ENCODE peak calls at places on chromosome 20, in five cellular contexts. One of them, this sample, is unnamed.

GRCh38 chr20:62162765-62163484 is 19.4 kb downstream of the SS18L1 start:
- DNase-seq in adrenal gland: no peak
- DNase-seq in right lobe of liver: no peak
- DNase-seq in transverse colon: no peak
- DNase-seq in A549: no peak
- DNase-seq in this sample: no peak

GRCh38 chr20:24163501-24163900 is 174.9 kb upstream of the GGTLC1 start:
- DNase-seq in adrenal gland: no peak
- DNase-seq in right lobe of liver: no peak
- DNase-seq in transverse colon: no peak
- DNase-seq in A549: no peak
- DNase-seq in this sample: no peak

GRCh38 chr20:63002511-63002910 is 4.3 kb downstream of the BHLHE23 start:
- DNase-seq in adrenal gland: no peak
- DNase-seq in right lobe of liver: no peak
- DNase-seq in transverse colon: no peak
- DNase-seq in A549: no peak
- DNase-seq in this sample: no peak

GRCh38 chr20:51811040-51811351 is 8.7 kb upstream of the SALL4 start:
- DNase-seq in adrenal gland: no peak
- DNase-seq in right lobe of liver: no peak
- DNase-seq in transverse colon: no peak
- DNase-seq in A549: no peak
- DNase-seq in this sample: no peak

GRCh38 chr20:57327820-57328219 is 1.8 kb upstream of the SPO11 start:
- DNase-seq in adrenal gland: no peak
- DNase-seq in right lobe of liver: no peak
- DNase-seq in transverse colon: no peak
- DNase-seq in A549: no peak
- DNase-seq in this sample: no peak

GRCh38 chr20:46438156-46438750 is 31.8 kb upstream of the ELMO2 start:
- DNase-seq in adrenal gland: peak
- DNase-seq in right lobe of liver: no peak
- DNase-seq in transverse colon: no peak
- DNase-seq in A549: peak
- DNase-seq in this sample: no peak

GRCh38 chr20:32521780-32522524 is 63.2 kb downstream of the NOL4L start:
- DNase-seq in adrenal gland: peak
- DNase-seq in right lobe of liver: peak
- DNase-seq in transverse colon: peak
- DNase-seq in A549: peak
- DNase-seq in this sample: peak

GRCh38 chr20:55746723-55747122 is 258.6 kb downstream of the CBLN4 start:
- DNase-seq in adrenal gland: no peak
- DNase-seq in right lobe of liver: no peak
- DNase-seq in transverse colon: no peak
- DNase-seq in A549: no peak
- DNase-seq in this sample: no peak

GRCh38 chr20:5354871-5355270 is 38.1 kb upstream of the PROKR2 start:
- DNase-seq in adrenal gland: no peak
- DNase-seq in right lobe of liver: no peak
- DNase-seq in transverse colon: no peak
- DNase-seq in A549: peak
- DNase-seq in this sample: no peak

GRCh38 chr20:37081717-37082289 is 14.0 kb downstream of the RBL1 start:
- DNase-seq in adrenal gland: no peak
- DNase-seq in right lobe of liver: no peak
- DNase-seq in transverse colon: peak
- DNase-seq in A549: no peak
- DNase-seq in this sample: no peak

GRCh38 chr20:41133709-41134361 is 3.5 kb upstream of the PLCG1 start:
- DNase-seq in adrenal gland: no peak
- DNase-seq in right lobe of liver: peak
- DNase-seq in transverse colon: peak
- DNase-seq in A549: no peak
- DNase-seq in this sample: no peak

GRCh38 chr20:62143118-62143975 is at the start of the genes PSMA7 and SS18L1:
- DNase-seq in adrenal gland: peak
- DNase-seq in right lobe of liver: peak
- DNase-seq in transverse colon: peak
- DNase-seq in A549: peak
- DNase-seq in this sample: peak

GRCh38 chr20:701401-702129 is 26.0 kb upstream of the SCRT2 start:
- DNase-seq in adrenal gland: no peak
- DNase-seq in right lobe of liver: peak
- DNase-seq in transverse colon: no peak
- DNase-seq in A549: no peak
- DNase-seq in this sample: no peak

GRCh38 chr20:46348231-46348803 is 40.0 kb upstream of the CDH22 start:
- DNase-seq in adrenal gland: no peak
- DNase-seq in right lobe of liver: no peak
- DNase-seq in transverse colon: no peak
- DNase-seq in A549: peak
- DNase-seq in this sample: no peak

GRCh38 chr20:24164360-24164759 is 175.8 kb upstream of the GGTLC1 start:
- DNase-seq in adrenal gland: no peak
- DNase-seq in right lobe of liver: no peak
- DNase-seq in transverse colon: no peak
- DNase-seq in A549: peak
- DNase-seq in this sample: peak

GRCh38 chr20:34701405-34702085 is 2.6 kb upstream of the TP53INP2 start:
- DNase-seq in adrenal gland: no peak
- DNase-seq in right lobe of liver: no peak
- DNase-seq in transverse colon: no peak
- DNase-seq in A549: peak
- DNase-seq in this sample: no peak

GRCh38 chr20:2865630-2866029 is 7.7 kb upstream of the PTPRA start:
- DNase-seq in adrenal gland: no peak
- DNase-seq in right lobe of liver: no peak
- DNase-seq in transverse colon: no peak
- DNase-seq in A549: no peak
- DNase-seq in this sample: peak

GRCh38 chr20:62010551-62011402 is 54.9 kb downstream of the TAF4 start:
- DNase-seq in adrenal gland: peak
- DNase-seq in right lobe of liver: no peak
- DNase-seq in transverse colon: peak
- DNase-seq in A549: peak
- DNase-seq in this sample: peak

GRCh38 chr20:33883164-33883563 is 72.0 kb downstream of the CHMP4B start:
- DNase-seq in adrenal gland: no peak
- DNase-seq in right lobe of liver: no peak
- DNase-seq in transverse colon: peak
- DNase-seq in A549: no peak
- DNase-seq in this sample: no peak

GRCh38 chr20:55567826-55568225 is 437.5 kb downstream of the CBLN4 start:
- DNase-seq in adrenal gland: no peak
- DNase-seq in right lobe of liver: no peak
- DNase-seq in transverse colon: no peak
- DNase-seq in A549: no peak
- DNase-seq in this sample: no peak

GRCh38 chr20:51854912-51855311 is 52.6 kb upstream of the SALL4 start:
- DNase-seq in adrenal gland: no peak
- DNase-seq in right lobe of liver: no peak
- DNase-seq in transverse colon: no peak
- DNase-seq in A549: no peak
- DNase-seq in this sample: no peak

GRCh38 chr20:41172296-41173140 is 35.2 kb downstream of the PLCG1 start:
- DNase-seq in adrenal gland: peak
- DNase-seq in right lobe of liver: no peak
- DNase-seq in transverse colon: peak
- DNase-seq in A549: no peak
- DNase-seq in this sample: no peak

GRCh38 chr20:49166534-49167449 is 21.3 kb downstream of the STAU1 start:
- DNase-seq in adrenal gland: no peak
- DNase-seq in right lobe of liver: no peak
- DNase-seq in transverse colon: no peak
- DNase-seq in A549: no peak
- DNase-seq in this sample: no peak

GRCh38 chr20:58454460-58454859 is 60.7 kb downstream of the APCDD1L start:
- DNase-seq in adrenal gland: no peak
- DNase-seq in right lobe of liver: no peak
- DNase-seq in transverse colon: no peak
- DNase-seq in A549: no peak
- DNase-seq in this sample: no peak

GRCh38 chr20:52313335-52313963 is 121.9 kb upstream of the ZFP64 start:
- DNase-seq in adrenal gland: peak
- DNase-seq in right lobe of liver: peak
- DNase-seq in transverse colon: no peak
- DNase-seq in A549: peak
- DNase-seq in this sample: no peak

GRCh38 chr20:62211769-62212288 is 8.2 kb downstream of the HRH3 start:
- DNase-seq in adrenal gland: no peak
- DNase-seq in right lobe of liver: no peak
- DNase-seq in transverse colon: no peak
- DNase-seq in A549: no peak
- DNase-seq in this sample: no peak

GRCh38 chr20:11195899-11196558 is 522.2 kb upstream of the JAG1 start:
- DNase-seq in adrenal gland: no peak
- DNase-seq in right lobe of liver: no peak
- DNase-seq in transverse colon: no peak
- DNase-seq in A549: peak
- DNase-seq in this sample: no peak

GRCh38 chr20:57062696-57063270 is 203.7 kb downstream of the BMP7 start:
- DNase-seq in adrenal gland: no peak
- DNase-seq in right lobe of liver: no peak
- DNase-seq in transverse colon: no peak
- DNase-seq in A549: no peak
- DNase-seq in this sample: no peak

GRCh38 chr20:47568019-47568418 is 66.3 kb downstream of the NCOA3 start:
- DNase-seq in adrenal gland: peak
- DNase-seq in right lobe of liver: no peak
- DNase-seq in transverse colon: peak
- DNase-seq in A549: peak
- DNase-seq in this sample: no peak

GRCh38 chr20:13877789-13878188 is 93.0 kb downstream of the NDUFAF5 start:
- DNase-seq in adrenal gland: no peak
- DNase-seq in right lobe of liver: no peak
- DNase-seq in transverse colon: no peak
- DNase-seq in A549: no peak
- DNase-seq in this sample: no peak

GRCh38 chr20:462199-462991 is at the start of gene TBC1D20:
- DNase-seq in adrenal gland: peak
- DNase-seq in right lobe of liver: peak
- DNase-seq in transverse colon: peak
- DNase-seq in A549: peak
- DNase-seq in this sample: peak

GRCh38 chr20:1373614-1374013 is 19.2 kb downstream of the FKBP1A start:
- DNase-seq in adrenal gland: no peak
- DNase-seq in right lobe of liver: no peak
- DNase-seq in transverse colon: no peak
- DNase-seq in A549: no peak
- DNase-seq in this sample: no peak

GRCh38 chr20:38991814-38992593 is 29.9 kb downstream of the DHX35 start:
- DNase-seq in adrenal gland: no peak
- DNase-seq in right lobe of liver: no peak
- DNase-seq in transverse colon: no peak
- DNase-seq in A549: no peak
- DNase-seq in this sample: no peak

GRCh38 chr20:38999217-38999616 is 37.1 kb downstream of the DHX35 start:
- DNase-seq in adrenal gland: no peak
- DNase-seq in right lobe of liver: no peak
- DNase-seq in transverse colon: no peak
- DNase-seq in A549: no peak
- DNase-seq in this sample: no peak

GRCh38 chr20:38995536-38996044 is 33.4 kb downstream of the DHX35 start:
- DNase-seq in adrenal gland: no peak
- DNase-seq in right lobe of liver: peak
- DNase-seq in transverse colon: no peak
- DNase-seq in A549: no peak
- DNase-seq in this sample: peak

GRCh38 chr20:38999965-39000910 is 38.1 kb downstream of the DHX35 start:
- DNase-seq in adrenal gland: no peak
- DNase-seq in right lobe of liver: no peak
- DNase-seq in transverse colon: no peak
- DNase-seq in A549: no peak
- DNase-seq in this sample: no peak

GRCh38 chr20:38997622-38998021 is 35.5 kb downstream of the DHX35 start:
- DNase-seq in adrenal gland: no peak
- DNase-seq in right lobe of liver: no peak
- DNase-seq in transverse colon: no peak
- DNase-seq in A549: no peak
- DNase-seq in this sample: peak
- TF ChIP-seq POLR2A in adrenal gland: no peak
- TF ChIP-seq POLR2A in right lobe of liver: no peak
- TF ChIP-seq POLR2A in transverse colon: no peak
- TF ChIP-seq POLR2A in A549: no peak
- TF ChIP-seq POLR2A in this sample: no peak

GRCh38 chr20:23147964-23148720 is 62.0 kb upstream of the CD93 start:
- DNase-seq in adrenal gland: peak
- DNase-seq in right lobe of liver: peak
- DNase-seq in transverse colon: no peak
- DNase-seq in A549: peak
- DNase-seq in this sample: peak
- TF ChIP-seq POLR2A in adrenal gland: peak
- TF ChIP-seq POLR2A in right lobe of liver: peak
- TF ChIP-seq POLR2A in transverse colon: peak
- TF ChIP-seq POLR2A in A549: no peak
- TF ChIP-seq POLR2A in this sample: no peak

GRCh38 chr20:64130876-64131275 is 23.5 kb upstream of the NPBWR2 start:
- DNase-seq in adrenal gland: no peak
- DNase-seq in right lobe of liver: peak
- DNase-seq in transverse colon: no peak
- DNase-seq in A549: no peak
- DNase-seq in this sample: no peak

GRCh38 chr20:64137598-64138031 is 26.6 kb upstream of the MYT1 start:
- DNase-seq in adrenal gland: no peak
- DNase-seq in right lobe of liver: peak
- DNase-seq in transverse colon: no peak
- DNase-seq in A549: no peak
- DNase-seq in this sample: no peak

GRCh38 chr20:64131406-64131805 is 24.0 kb upstream of the NPBWR2 start:
- DNase-seq in adrenal gland: no peak
- DNase-seq in right lobe of liver: peak
- DNase-seq in transverse colon: no peak
- DNase-seq in A549: peak
- DNase-seq in this sample: peak

GRCh38 chr20:64136004-64136710 is 28.1 kb upstream of the MYT1 start:
- DNase-seq in adrenal gland: no peak
- DNase-seq in right lobe of liver: peak
- DNase-seq in transverse colon: no peak
- DNase-seq in A549: no peak
- DNase-seq in this sample: no peak

GRCh38 chr20:64133951-64134407 is 26.6 kb upstream of the NPBWR2 start:
- DNase-seq in adrenal gland: no peak
- DNase-seq in right lobe of liver: peak
- DNase-seq in transverse colon: no peak
- DNase-seq in A549: no peak
- DNase-seq in this sample: no peak
- TF ChIP-seq POLR2A in adrenal gland: no peak
- TF ChIP-seq POLR2A in right lobe of liver: no peak
- TF ChIP-seq POLR2A in transverse colon: no peak
- TF ChIP-seq POLR2A in A549: no peak
- TF ChIP-seq POLR2A in this sample: no peak

GRCh38 chr20:22503577-22503976 is 80.8 kb downstream of the FOXA2 start:
- DNase-seq in adrenal gland: no peak
- DNase-seq in right lobe of liver: no peak
- DNase-seq in transverse colon: no peak
- DNase-seq in A549: no peak
- DNase-seq in this sample: no peak
- TF ChIP-seq POLR2A in adrenal gland: no peak
- TF ChIP-seq POLR2A in right lobe of liver: no peak
- TF ChIP-seq POLR2A in transverse colon: no peak
- TF ChIP-seq POLR2A in A549: no peak
- TF ChIP-seq POLR2A in this sample: no peak